ENCODE peak calls at places on chromosomes 6 and 20, in four cellular contexts. One of them, this sample, is unnamed.

GRCh38 chr6:7542878-7543394 is 1.5 kb downstream of the DSP start:
- DNase-seq in effector CD4-positive, alpha-beta T cell: no peak
- DNase-seq in HT-29: peak
- DNase-seq in naive thymus-derived CD8-positive, alpha-beta T cell: no peak
- DNase-seq in this sample: peak

GRCh38 chr6:56246941-56247653 is at the start of gene COL21A1:
- DNase-seq in effector CD4-positive, alpha-beta T cell: no peak
- DNase-seq in HT-29: peak
- DNase-seq in naive thymus-derived CD8-positive, alpha-beta T cell: no peak
- DNase-seq in this sample: no peak

GRCh38 chr20:51029963-51030930 is 7.3 kb upstream of the KCNG1 start:
- DNase-seq in effector CD4-positive, alpha-beta T cell: no peak
- DNase-seq in HT-29: no peak
- DNase-seq in naive thymus-derived CD8-positive, alpha-beta T cell: no peak
- DNase-seq in this sample: no peak

GRCh38 chr6:11434565-11435326 is 102.8 kb upstream of the TMEM170B start:
- DNase-seq in effector CD4-positive, alpha-beta T cell: no peak
- DNase-seq in HT-29: peak
- DNase-seq in naive thymus-derived CD8-positive, alpha-beta T cell: no peak
- DNase-seq in this sample: peak

GRCh38 chr6:160160450-160160849 is 38.8 kb downstream of the SLC22A1 start:
- DNase-seq in effector CD4-positive, alpha-beta T cell: no peak
- DNase-seq in HT-29: peak
- DNase-seq in naive thymus-derived CD8-positive, alpha-beta T cell: no peak
- DNase-seq in this sample: no peak

GRCh38 chr6:168147205-168147738 is 68.3 kb upstream of the FRMD1 start:
- DNase-seq in effector CD4-positive, alpha-beta T cell: no peak
- DNase-seq in HT-29: no peak
- DNase-seq in naive thymus-derived CD8-positive, alpha-beta T cell: no peak
- DNase-seq in this sample: no peak

GRCh38 chr6:45445749-45446454 is 68.2 kb upstream of the SUPT3H start:
- DNase-seq in effector CD4-positive, alpha-beta T cell: peak
- DNase-seq in HT-29: peak
- DNase-seq in naive thymus-derived CD8-positive, alpha-beta T cell: no peak
- DNase-seq in this sample: peak

GRCh38 chr6:168216139-168216538 is 103.4 kb downstream of the DACT2 start:
- DNase-seq in effector CD4-positive, alpha-beta T cell: no peak
- DNase-seq in HT-29: no peak
- DNase-seq in naive thymus-derived CD8-positive, alpha-beta T cell: no peak
- DNase-seq in this sample: no peak

GRCh38 chr6:30480536-30481156 is 8.7 kb upstream of the HLA-E start:
- DNase-seq in effector CD4-positive, alpha-beta T cell: peak
- DNase-seq in HT-29: no peak
- DNase-seq in naive thymus-derived CD8-positive, alpha-beta T cell: peak
- DNase-seq in this sample: no peak